ENCODE peak calls at places on chromosomes 6 and 20, in four cellular contexts. M is stimulated activated CD8-positive, alpha-beta memory T cell treated with anti-CD3 and anti-CD28 coated beads, Interleukin-12 subunit alpha, Interleukin-12 subunit beta, amount 100 ng/mL, for 4 hours; H is left cardiac atrium; Y is T-cell. D is an unnamed sample.

GRCh38 chr6:107179004-107179403 is 63.7 kb upstream of the BEND3 start:
- DNase-seq in M (no peak), H (no peak), Y (no peak), D (no peak)

GRCh38 chr6:134721095-134721400 is 228.9 kb downstream of the ALDH8A1 start:
- DNase-seq in Y (no peak), M (no peak), H (no peak), D (no peak)

GRCh38 chr6:3444276-3445088 is 12.4 kb downstream of the SLC22A23 start:
- DNase-seq in M (no peak), H (no peak), Y (no peak), D (no peak)

GRCh38 chr6:31470801-31471200 is 27.1 kb upstream of the MICB start:
- DNase-seq in M (no peak), Y (no peak), H (no peak), D (no peak)

GRCh38 chr6:161318456-161318855 is 44.6 kb upstream of the AGPAT4 start:
- DNase-seq in Y (no peak), H (no peak), M (no peak), D (no peak)

GRCh38 chr6:44179648-44180047 is 21.0 kb downstream of the CAPN11 start:
- DNase-seq in Y (no peak), H (no peak), M (no peak), D (no peak)

GRCh38 chr20:49228676-49229075 is 9.5 kb downstream of the DDX27 start:
- DNase-seq in Y (no peak), M (no peak), H (no peak), D (no peak)

GRCh38 chr20:36890586-36890985 is 14.6 kb downstream of the TLDC2 start:
- DNase-seq in M (no peak), H (no peak), Y (no peak), D (no peak)

GRCh38 chr6:108074057-108074358 is 533 bp downstream of the OSTM1 start:
- DNase-seq in M (no peak), H (no peak), Y (no peak), D (no peak)

GRCh38 chr20:34829191-34829590 is 3.7 kb upstream of the NCOA6 start:
- DNase-seq in H (no peak), Y (no peak), M (no peak), D (no peak)

GRCh38 chr6:73610444-73611275 is 43.1 kb downstream of the SLC17A5 start:
- DNase-seq in H (no peak), Y (no peak), M (no peak), D (no peak)

GRCh38 chr20:45336530-45337366 is 11.5 kb downstream of the SDC4 start:
- DNase-seq in M (no peak), Y (no peak), H (peak; percentile 52), D (no peak)